ENCODE peak calls at places on chromosomes 5 and 9, in five cellular contexts. W, M, Y, O and Z are unnamed samples.

GRCh38 chr9:5949103-5949699 is 58.5 kb downstream of the MLANA start:
- DNase-seq in W (no peak), M (no peak), Y (no peak), O (no peak), Z (no peak)

GRCh38 chr9:75962186-75963036 is 71.9 kb downstream of the PCSK5 start:
- DNase-seq in W (no peak), M (no peak), Y (no peak), O (no peak), Z (no peak)

GRCh38 chr5:142630927-142631539 is 54.9 kb downstream of the FGF1 start:
- DNase-seq in W (no peak), M (no peak), Y (no peak), O (no peak), Z (no peak)

GRCh38 chr9:134568756-134569155 is 72.8 kb upstream of the COL5A1 start:
- DNase-seq in W (no peak), M (no peak), Y (no peak), O (no peak), Z (no peak)

GRCh38 chr5:93503598-93504067 is 77.4 kb downstream of the NR2F1-AS1 start:
- DNase-seq in W (no peak), M (no peak), Y (no peak), O (no peak), Z (peak)

GRCh38 chr5:131218392-131218791 is 45.5 kb upstream of the CDC42SE2 start:
- DNase-seq in W (no peak), M (no peak), Y (no peak), O (no peak), Z (no peak)

GRCh38 chr9:130837644-130838043 is 2.6 kb downstream of the ABL1 start:
- DNase-seq in W (no peak), M (no peak), Y (no peak), O (no peak), Z (no peak)

GRCh38 chr9:72025956-72026355 is 34.5 kb downstream of the C9orf57 start:
- DNase-seq in W (no peak), M (no peak), Y (no peak), O (no peak), Z (no peak)

GRCh38 chr9:114911167-114911821 is 19.1 kb downstream of the TNFSF8 start:
- DNase-seq in W (peak), M (no peak), Y (no peak), O (peak), Z (no peak)

GRCh38 chr9:79215819-79216218 is 355.9 kb upstream of the TLE4 start:
- DNase-seq in W (no peak), M (no peak), Y (no peak), O (no peak), Z (no peak)

GRCh38 chr5:132283423-132284043 is 10.7 kb upstream of the SLC22A4 start:
- DNase-seq in W (peak), M (peak), Y (no peak), O (no peak), Z (no peak)

GRCh38 chr5:107576736-107577440 is 93.8 kb downstream of the EFNA5 start:
- DNase-seq in W (no peak), M (no peak), Y (no peak), O (no peak), Z (no peak)

GRCh38 chr5:100270323-100270771 is 264.8 kb upstream of the FAM174A start:
- DNase-seq in W (no peak), M (no peak), Y (no peak), O (no peak), Z (peak)

GRCh38 chr5:142680605-142681259 is 5.2 kb downstream of the FGF1 start:
- DNase-seq in W (no peak), M (no peak), Y (peak), O (peak), Z (no peak)

DNA sequence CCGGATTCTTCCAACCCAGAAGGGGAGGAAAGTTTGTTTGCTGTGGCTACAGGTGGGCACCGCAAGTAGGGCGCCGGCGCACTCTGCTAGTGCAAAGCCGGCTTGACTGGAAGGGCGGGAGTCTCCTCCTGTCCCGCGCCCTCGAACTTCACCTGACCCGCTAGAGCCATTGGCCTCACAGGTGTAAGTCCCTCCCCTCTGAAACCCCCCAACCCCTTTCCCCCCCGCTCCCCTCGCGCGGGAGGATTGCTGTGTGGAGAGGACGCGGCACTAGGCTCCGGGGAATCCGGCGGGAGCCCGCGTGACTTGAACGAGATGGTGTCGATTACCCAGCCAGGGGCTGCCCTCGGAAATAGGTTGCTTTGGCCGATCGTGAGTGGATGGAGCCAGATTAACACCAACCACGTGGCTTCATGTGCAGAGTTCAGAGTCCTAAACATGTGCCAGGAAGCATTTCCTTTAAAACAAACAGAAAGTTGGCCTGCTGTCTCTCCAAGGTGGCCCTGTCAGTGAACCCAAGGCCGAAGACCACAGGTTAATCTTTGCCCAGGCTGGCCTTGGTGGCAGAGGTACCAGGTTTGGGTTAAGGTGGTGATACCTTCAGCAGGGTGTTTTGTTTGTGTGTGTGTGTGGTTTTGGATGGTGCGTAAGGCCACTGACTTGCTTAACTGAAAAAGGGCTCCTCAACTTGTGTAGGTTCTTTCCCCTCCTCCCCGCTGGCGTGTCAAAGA is 1.0 kb downstream of the IQGAP2 start:
- DNase-seq in W (no peak), M (peak), Y (no peak), O (peak), Z (no peak)
- H3K4me3 ChIP-seq in W (peak), M (peak), Y (peak), O (peak), Z (peak)

GRCh38 chr5:171629221-171630005 is 156.2 kb upstream of the SMIM23 start:
- DNase-seq in W (no peak), M (no peak), Y (peak), O (no peak), Z (no peak)
- H3K9ac ChIP-seq in W (no peak), M (no peak), Y (no peak), O (no peak), Z (no peak)

DNA sequence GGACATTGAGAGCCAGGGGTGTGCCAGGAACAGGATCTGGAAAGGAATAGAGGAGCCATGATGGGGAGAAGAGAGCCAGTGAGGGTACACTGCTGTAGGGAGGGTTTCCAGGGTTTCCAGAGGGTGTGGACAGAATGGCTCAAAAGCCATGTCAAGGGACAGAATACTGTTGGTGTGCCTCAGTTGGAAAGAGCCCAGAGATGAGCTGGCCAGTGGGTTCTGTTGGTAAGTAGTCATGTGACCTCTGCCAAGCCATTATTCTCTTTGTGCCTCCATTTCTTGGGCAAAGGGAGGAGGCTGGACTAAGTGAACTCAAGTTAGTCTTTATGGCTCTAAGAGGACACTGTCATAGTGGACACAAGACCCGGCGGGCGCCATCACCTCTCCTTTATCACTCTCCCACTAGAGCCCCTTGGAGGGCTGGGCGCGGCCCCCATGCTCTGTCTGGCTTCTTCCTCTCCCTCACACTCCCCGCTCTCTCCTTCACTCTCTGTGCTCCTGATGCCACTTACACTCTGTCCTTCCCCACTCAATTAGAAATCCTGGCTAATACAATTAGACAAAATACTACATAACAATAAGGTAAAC is 20.1 kb downstream of the ADCY2 start:
- DNase-seq in W (no peak), M (no peak), Y (no peak), O (no peak), Z (no peak)
- TF ChIP-seq POLR2AphosphoS5 in W (no peak), M (no peak), Y (no peak), O (no peak), Z (no peak)

GRCh38 chr5:65102826-65103673 is 334.3 kb downstream of the CWC27 start:
- DNase-seq in W (peak), M (peak), Y (no peak), O (no peak), Z (no peak)

GRCh38 chr5:65102501-65102825 is 333.7 kb downstream of the CWC27 start:
- DNase-seq in W (no peak), M (no peak), Y (no peak), O (no peak), Z (no peak)

GRCh38 chr5:65104831-65105230 is 336.1 kb downstream of the CWC27 start:
- DNase-seq in W (no peak), M (no peak), Y (no peak), O (no peak), Z (no peak)

GRCh38 chr5:65105301-65105700 is 336.6 kb downstream of the CWC27 start:
- DNase-seq in W (no peak), M (no peak), Y (no peak), O (no peak), Z (no peak)

DNA sequence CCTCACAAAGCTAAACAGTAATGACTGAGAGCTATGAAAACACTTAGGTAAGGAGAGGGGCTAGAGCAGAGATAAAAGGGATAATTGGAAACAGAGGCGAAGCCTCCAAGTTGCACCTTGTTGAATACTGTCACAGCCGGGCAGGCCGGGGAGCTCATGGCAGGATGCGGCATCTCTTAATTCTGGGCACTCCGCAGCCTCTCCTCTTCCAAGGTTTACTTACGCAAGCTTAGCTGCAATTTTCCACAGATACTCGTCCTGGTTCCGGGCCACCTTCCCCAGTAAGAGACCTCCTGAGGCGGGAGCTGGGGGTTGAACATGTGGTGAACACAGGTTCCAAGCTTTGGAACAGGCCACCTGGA is 334.9 kb downstream of the CWC27 start:
- DNase-seq in W (no peak), M (no peak), Y (no peak), O (no peak), Z (no peak)
- H3K4me3 ChIP-seq in W (no peak), M (peak), Y (no peak), O (no peak), Z (peak)